ENCODE peak calls at places on chromosomes 5 and 9, in six cellular contexts. K, S, B, V, W and E are unnamed samples.

GRCh38 chr5:25025836-25026235 is 381.1 kb upstream of the CDH10 start:
- DNase-seq in K (no peak), B (no peak), V (no peak), S (no peak), W (no peak), E (no peak)

GRCh38 chr5:126354012-126354856 is 69.0 kb upstream of the GRAMD2B start:
- DNase-seq in S (peak), K (no peak), W (peak), V (no peak), B (no peak), E (no peak)

GRCh38 chr9:36924071-36924470 is 110.0 kb downstream of the PAX5 start:
- DNase-seq in V (no peak), B (no peak), S (peak), W (peak), K (no peak), E (no peak)

GRCh38 chr5:151740958-151741373 is 17.5 kb downstream of the ATOX1 start:
- DNase-seq in V (no peak), S (peak), B (no peak), W (no peak), K (no peak), E (no peak)

GRCh38 chr5:96433066-96433447 is at the start of gene PCSK1:
- DNase-seq in B (no peak), K (no peak), V (no peak), W (no peak), S (no peak), E (no peak)

GRCh38 chr5:18281947-18282557 is 647.8 kb downstream of the TAF11L14 start:
- DNase-seq in S (peak), B (no peak), V (no peak), W (no peak), K (no peak), E (no peak)

GRCh38 chr9:18393340-18394130 is 80.4 kb upstream of the ADAMTSL1 start:
- DNase-seq in V (peak), W (peak), K (no peak), B (peak), S (peak), E (peak)

GRCh38 chr5:171444582-171444981 is 25.1 kb downstream of the FGF18 start:
- DNase-seq in W (no peak), V (no peak), B (no peak), S (peak), K (no peak), E (no peak)

GRCh38 chr9:133821606-133822438 is 83.7 kb upstream of the SARDH start:
- DNase-seq in B (no peak), S (no peak), V (no peak), K (no peak), W (no peak), E (no peak)

GRCh38 chr5:173233347-173234128 is 1.5 kb downstream of the NKX2-5 start:
- DNase-seq in V (no peak), S (no peak), K (no peak), W (no peak), B (no peak), E (no peak)

GRCh38 chr5:150575745-150576448 is 64.6 kb upstream of the SYNPO start:
- DNase-seq in W (no peak), V (no peak), B (no peak), K (no peak), S (no peak), E (no peak)

DNA sequence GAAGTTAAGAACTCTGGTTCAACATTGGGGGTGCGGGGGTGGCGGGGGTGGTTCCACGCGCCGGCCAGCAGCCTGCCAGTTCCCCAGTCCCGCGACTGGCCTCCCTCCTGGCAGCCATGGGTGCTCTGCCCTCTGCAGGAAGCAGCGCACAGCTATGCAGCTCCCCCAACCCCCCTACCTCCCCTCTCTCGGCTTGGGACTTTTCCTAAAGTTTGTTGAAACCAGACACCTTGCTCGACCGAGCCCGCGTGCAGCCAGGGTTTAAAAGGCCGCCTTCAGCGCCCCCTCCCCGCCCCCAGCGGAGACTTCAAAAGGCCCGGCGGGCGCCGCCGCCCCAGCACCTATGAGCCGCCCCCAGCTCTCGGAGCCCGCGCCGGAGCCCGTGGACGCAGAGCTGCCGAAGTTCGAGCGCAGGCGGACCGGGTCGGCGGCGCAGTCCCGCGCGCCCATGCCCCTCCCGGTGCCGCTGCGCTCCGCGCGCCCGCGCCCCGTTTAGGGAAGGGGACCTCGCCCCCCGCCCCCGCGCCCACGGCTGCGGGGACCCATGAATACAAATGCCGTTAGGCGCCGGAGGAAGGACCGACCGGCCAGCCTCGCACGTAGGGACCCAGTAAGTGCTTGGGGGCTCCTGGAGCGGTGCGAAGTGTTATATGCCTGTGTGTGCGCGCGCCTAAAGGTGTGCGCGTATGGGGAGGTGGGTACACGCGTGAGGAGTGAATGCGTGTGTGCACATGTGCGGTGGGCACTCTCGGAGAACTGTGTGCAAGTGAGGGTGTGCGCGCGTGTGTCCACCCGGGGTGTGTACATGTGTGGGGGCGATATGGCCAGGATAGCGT is 1.4 kb upstream of the COL27A1 start:
- DNase-seq in B (no peak), W (no peak), S (no peak), V (no peak), K (no peak), E (peak)
- H3K4me3 ChIP-seq in B (peak), W (peak), S (peak), V (no peak), K (peak), E (peak)

GRCh38 chr5:178671745-178672144 is 44.9 kb upstream of the CLK4 start:
- DNase-seq in K (no peak), V (no peak), B (no peak), W (no peak), S (no peak), E (no peak)

GRCh38 chr5:178670486-178670885 is 43.6 kb upstream of the CLK4 start:
- DNase-seq in B (no peak), K (no peak), S (no peak), W (no peak), V (no peak), E (no peak)

GRCh38 chr5:178667685-178668084 is 40.8 kb upstream of the CLK4 start:
- DNase-seq in W (no peak), K (no peak), V (no peak), B (no peak), S (no peak), E (no peak)

GRCh38 chr5:178667109-178667508 is 40.3 kb upstream of the CLK4 start:
- DNase-seq in V (no peak), S (no peak), K (no peak), B (no peak), W (no peak), E (no peak)

GRCh38 chr5:178668579-178668978 is 41.7 kb upstream of the CLK4 start:
- DNase-seq in W (no peak), V (no peak), B (no peak), S (no peak), K (no peak), E (no peak)
- H3K4me3 ChIP-seq in W (no peak), V (no peak), B (no peak), S (no peak), K (no peak), E (no peak)

GRCh38 chr5:68409259-68409658 is 193.7 kb downstream of the PIK3R1 start:
- DNase-seq in S (peak), K (no peak), B (no peak), W (no peak), V (no peak), E (no peak)
- H3K4me3 ChIP-seq in S (no peak), K (no peak), B (no peak), W (no peak), V (no peak), E (no peak)

DNA sequence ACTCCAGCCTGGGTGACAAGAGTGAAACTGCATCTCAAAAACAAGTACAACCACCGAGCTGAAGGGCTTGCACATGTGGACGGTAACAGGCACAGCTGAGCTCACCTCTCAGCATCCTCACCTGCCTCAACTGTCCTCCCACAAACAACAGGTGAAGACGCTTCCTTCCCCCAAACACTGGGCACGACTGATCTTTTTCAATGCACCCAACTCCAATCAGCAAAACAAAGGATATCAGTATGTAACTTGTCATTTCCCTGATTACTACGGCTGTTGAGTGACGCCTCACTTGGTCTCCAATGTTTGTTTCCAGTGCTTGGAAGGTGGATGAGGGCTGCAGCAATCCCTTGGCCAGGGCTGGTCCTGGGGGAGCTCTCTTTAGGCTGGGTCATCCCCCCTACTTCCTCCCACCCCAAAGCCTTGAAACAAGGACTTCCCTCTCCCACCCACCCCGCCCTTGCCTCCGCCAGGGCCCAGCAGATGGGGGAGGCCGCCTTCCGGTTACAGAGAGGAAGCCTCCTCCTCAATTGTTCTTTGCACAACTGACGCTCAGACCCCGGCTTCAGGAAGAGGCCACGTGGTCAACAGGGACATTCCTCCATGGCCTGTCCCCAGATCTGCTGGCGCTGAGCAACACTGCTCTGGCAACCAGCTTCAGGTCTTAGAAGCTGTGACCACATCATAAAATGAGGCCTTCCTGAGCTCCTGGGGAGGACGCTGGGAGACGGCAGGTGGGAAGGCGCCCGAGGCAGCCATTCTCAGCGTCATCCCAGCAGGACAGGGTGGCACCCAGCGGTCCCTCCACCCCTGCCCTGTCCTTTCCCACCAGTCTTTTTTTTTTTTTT is 5.9 kb downstream of the FAM78A start:
- DNase-seq in W (no peak), V (no peak), K (peak), B (peak), S (no peak), E (peak)
- H3K4me3 ChIP-seq in W (no peak), V (no peak), K (peak), B (no peak), S (no peak), E (no peak)

DNA sequence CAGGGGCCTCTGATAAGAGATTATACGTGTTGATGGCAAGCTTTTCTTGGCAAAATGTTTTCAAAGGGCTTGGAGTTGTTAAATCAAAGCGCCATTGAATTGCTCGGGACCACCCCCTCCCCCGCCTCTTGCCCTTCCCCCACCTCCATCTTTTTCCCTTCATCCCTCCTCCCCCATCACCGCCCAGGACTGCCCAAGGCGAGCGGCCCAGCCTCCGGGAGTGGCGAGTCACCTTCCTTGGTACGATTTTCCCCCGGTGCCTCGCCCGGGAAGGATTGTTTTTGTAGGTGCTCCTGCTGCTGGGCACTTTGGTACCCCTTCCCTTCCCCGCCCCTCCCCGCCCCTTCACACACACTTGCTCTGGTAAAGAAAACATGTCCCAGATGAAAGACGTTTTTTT is 61.2 kb downstream of the TMEM174 start:
- DNase-seq in W (no peak), B (no peak), S (no peak), K (no peak), V (no peak), E (no peak)
- H3K4me3 ChIP-seq in W (no peak), B (peak), S (no peak), K (peak), V (peak), E (no peak)